ENCODE peak calls at places on chromosome 12, in ten cellular contexts. Y, T, F, H, V, J, W, E, L and K are unnamed samples.

GRCh38 chr12:76720068-76720467 is 43.8 kb upstream of the ZDHHC17 start:
- DNase-seq in H (no peak), W (peak), L (peak), E (no peak), V (no peak), Y (no peak), T (no peak), J (no peak), F (no peak), K (no peak)

GRCh38 chr12:129719426-129719825 is 184.4 kb downstream of the TMEM132D start:
- DNase-seq in Y (no peak), H (no peak), E (no peak), L (no peak), T (no peak), V (no peak), J (no peak), W (no peak), F (no peak), K (no peak)

GRCh38 chr12:88144037-88144436 is 1.9 kb downstream of the TMTC3 start:
- DNase-seq in J (no peak), Y (no peak), T (no peak), E (no peak), F (no peak), H (no peak), V (no peak), L (no peak), W (no peak), K (no peak)

GRCh38 chr12:39505025-39505424 is 62.1 kb upstream of the KIF21A start:
- DNase-seq in T (no peak), W (no peak), Y (no peak), E (no peak), L (no peak), H (no peak), J (no peak), F (no peak), V (no peak), K (no peak)

GRCh38 chr12:28425531-28425930 is 235.3 kb downstream of the CCDC91 start:
- DNase-seq in J (no peak), L (no peak), Y (no peak), T (no peak), W (no peak), F (no peak), H (no peak), E (no peak), V (no peak), K (no peak)

GRCh38 chr12:13365782-13366366 is 169.3 kb downstream of the EMP1 start:
- DNase-seq in T (no peak), L (no peak), F (no peak), H (no peak), V (no peak), Y (no peak), W (no peak), J (no peak), E (no peak), K (no peak)

GRCh38 chr12:3600039-3600720 is 109.2 kb downstream of the PRMT8 start:
- DNase-seq in L (no peak), W (no peak), H (no peak), Y (peak), F (no peak), J (peak), E (no peak), T (no peak), V (no peak), K (peak)

GRCh38 chr12:3168775-3169221 is 91.6 kb downstream of the TSPAN9 start:
- DNase-seq in T (no peak), W (peak), V (no peak), H (no peak), J (no peak), F (peak), E (peak), L (peak), Y (no peak), K (no peak)

GRCh38 chr12:65121049-65121955 is at the start of gene WIF1:
- DNase-seq in F (no peak), V (peak), W (no peak), H (peak), L (peak), J (peak), E (no peak), T (no peak), Y (peak), K (peak)

GRCh38 chr12:2652401-2653081 is 142.2 kb upstream of the FKBP4 start:
- DNase-seq in Y (peak), L (peak), H (no peak), T (no peak), V (no peak), F (no peak), J (no peak), W (no peak), E (no peak), K (no peak)

GRCh38 chr12:94404854-94405253 is 54.8 kb downstream of the CEP83 start:
- DNase-seq in L (no peak), F (no peak), T (no peak), Y (no peak), H (no peak), V (no peak), E (no peak), W (no peak), J (no peak), K (no peak)
- TF ChIP-seq CTCF in L (no peak), F (no peak), T (no peak), Y (no peak), H (no peak), V (no peak), E (no peak), W (no peak), J (no peak), K (no peak)

GRCh38 chr12:49283541-49284429 is 11.2 kb upstream of the PRPH start:
- DNase-seq in F (no peak), E (no peak), T (no peak), V (no peak), J (no peak), W (no peak), H (no peak), L (no peak), Y (peak), K (no peak)
- TF ChIP-seq CTCF in F (peak), E (peak), T (no peak), V (no peak), J (no peak), W (peak), H (no peak), L (peak), Y (peak), K (peak)

GRCh38 chr12:52918784-52919183 is 13.9 kb upstream of the KRT8 start:
- DNase-seq in J (no peak), E (no peak), F (no peak), Y (no peak), V (no peak), T (no peak), H (no peak), L (no peak), W (no peak), K (no peak)
- TF ChIP-seq CTCF in J (no peak), E (no peak), F (no peak), Y (no peak), V (no peak), T (no peak), H (no peak), L (no peak), W (no peak), K (no peak)

GRCh38 chr12:48442191-48442828 is 30.0 kb upstream of the ANP32D start:
- DNase-seq in L (peak), H (no peak), W (no peak), E (no peak), T (no peak), Y (peak), F (peak), J (no peak), V (no peak), K (no peak)
- TF ChIP-seq CTCF in L (no peak), H (peak), W (no peak), E (no peak), T (no peak), Y (peak), F (no peak), J (no peak), V (no peak), K (no peak)

DNA sequence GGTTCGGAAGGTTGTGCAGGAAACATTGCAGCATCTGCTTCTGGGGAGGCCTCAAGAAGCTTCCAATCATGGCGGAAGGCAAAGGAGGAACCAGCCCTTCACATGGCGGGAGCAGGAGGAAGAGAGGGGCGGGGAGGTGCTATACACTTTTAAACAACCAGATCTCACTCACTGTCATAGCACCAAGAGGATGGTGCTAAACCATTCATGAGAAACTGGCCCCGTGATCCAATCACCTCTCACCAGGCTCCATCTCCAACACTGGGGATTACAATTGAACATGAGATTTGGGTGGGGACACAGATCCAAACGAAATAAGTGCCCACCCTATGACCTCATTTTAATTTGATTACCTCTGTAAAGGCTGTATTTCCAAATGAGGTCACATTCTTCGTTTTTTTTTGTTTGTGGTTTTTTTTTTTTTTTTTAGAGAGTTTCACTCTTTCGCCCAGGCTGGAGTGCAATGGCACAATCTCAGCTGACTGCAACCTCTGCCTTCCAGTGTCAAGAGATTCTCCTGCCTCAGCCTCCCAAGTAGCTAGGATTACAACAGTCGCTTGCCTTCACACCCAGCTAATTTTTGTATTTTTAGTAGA is 11.4 kb upstream of the ORAI1 start:
- DNase-seq in Y (no peak), J (no peak), L (no peak), V (no peak), T (no peak), F (no peak), E (no peak), W (no peak), H (no peak), K (no peak)
- TF ChIP-seq CTCF in Y (no peak), J (no peak), L (no peak), V (no peak), T (no peak), F (no peak), E (no peak), W (no peak), H (no peak), K (no peak)

DNA sequence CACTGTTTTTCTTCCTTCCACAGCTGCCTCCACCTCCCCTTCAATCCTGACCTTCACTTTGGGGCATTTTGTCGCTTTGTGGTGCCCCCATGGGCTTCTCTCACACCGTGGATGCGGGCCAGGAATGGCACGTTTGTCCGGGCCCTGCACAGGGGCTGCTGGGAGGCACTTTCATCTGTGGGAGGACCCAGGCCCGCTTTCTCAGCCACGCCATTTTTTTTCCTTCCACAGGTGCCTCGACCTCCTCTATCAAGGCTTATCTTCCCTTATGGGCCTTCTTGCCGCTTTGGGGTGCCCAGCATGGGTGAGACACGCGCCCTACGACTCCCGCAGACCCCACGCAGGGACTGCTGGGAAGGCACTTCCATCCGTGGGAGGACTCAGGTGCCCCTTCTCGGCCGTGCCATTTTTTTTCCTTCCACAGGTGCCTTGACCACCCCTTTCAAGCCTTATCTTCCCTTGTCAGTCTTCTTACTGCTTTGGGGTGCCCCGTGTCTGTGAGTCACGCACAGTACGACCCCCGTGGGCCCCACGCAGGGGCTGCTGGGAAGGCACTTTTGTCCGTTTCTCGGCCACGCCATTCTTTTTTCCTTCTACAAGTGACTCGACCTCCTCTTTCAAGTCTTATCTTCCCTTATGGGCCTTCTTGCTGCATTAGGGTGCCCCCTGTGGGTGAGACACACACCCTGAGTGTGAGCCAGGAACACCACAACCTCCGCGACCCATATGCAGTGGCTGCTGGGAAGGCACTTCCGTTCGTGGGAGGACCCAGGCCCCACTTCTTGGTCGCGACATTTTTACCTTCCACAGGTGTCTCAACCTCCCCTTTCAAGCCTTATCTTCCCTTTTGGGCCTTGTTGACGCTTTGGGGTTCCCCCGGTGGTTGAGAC is 270.7 kb downstream of the ALG10 start:
- DNase-seq in L (peak), W (no peak), V (no peak), E (no peak), Y (no peak), F (no peak), H (no peak), T (no peak), J (no peak), K (peak)
- TF ChIP-seq CTCF in L (no peak), W (no peak), V (no peak), E (no peak), Y (peak), F (no peak), H (no peak), T (no peak), J (no peak), K (no peak)

GRCh38 chr12:107027304-107028053 is 40.5 kb upstream of the MTERF2 start:
- DNase-seq in E (peak), J (peak), W (peak), L (peak), F (peak), T (no peak), V (no peak), H (peak), Y (peak), K (no peak)
- TF ChIP-seq CTCF in E (no peak), J (no peak), W (no peak), L (no peak), F (no peak), T (no peak), V (no peak), H (no peak), Y (no peak), K (no peak)

DNA sequence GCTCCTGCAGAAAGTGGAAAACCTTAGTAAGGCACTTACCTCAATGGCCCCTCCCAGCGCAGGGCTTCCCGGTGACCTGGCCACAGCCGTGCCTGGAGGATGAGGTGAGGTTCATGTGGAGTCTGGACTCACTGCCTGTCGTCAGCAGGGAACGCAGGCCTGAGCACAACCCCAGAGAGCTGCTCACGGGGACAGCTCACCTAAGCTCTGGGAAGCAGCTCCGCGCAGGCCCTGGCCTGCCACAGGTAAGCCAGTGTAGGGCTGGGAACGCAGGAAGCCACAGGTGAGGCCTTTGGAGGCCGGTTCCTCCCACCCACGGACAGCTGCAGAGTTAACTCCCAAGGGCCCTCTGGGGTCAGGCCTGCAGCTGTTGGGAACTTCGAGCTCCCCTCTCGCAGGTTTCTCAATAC is 32.8 kb downstream of the ANAPC7 start:
- DNase-seq in W (no peak), F (no peak), T (no peak), J (no peak), L (no peak), H (no peak), E (no peak), V (no peak), Y (no peak), K (no peak)
- TF ChIP-seq CTCF in W (no peak), F (no peak), T (no peak), J (no peak), L (no peak), H (no peak), E (no peak), V (no peak), Y (no peak), K (no peak)